ENCODE peak calls at places on chromosomes 5 and 9, in eight cellular contexts. One of them, this sample, is unnamed.
A peak's percentile ranks its signal among the peaks of the same experiment; 100 is the strongest.

GRCh38 chr9:89601856-89602562 is 2.8 kb upstream of the GADD45G start:
- DNase-seq in NCI-H69: peak; percentile 52
- DNase-seq in HTR-8/SVneo: no peak
- DNase-seq in stimulated activated CD8-positive, alpha-beta memory T cell treated with anti-CD3 and anti-CD28 coated beads, Interleukin-15, amount 100 ng/mL, for 24 hours: no peak
- DNase-seq in progenitor cell of endocrine pancreas: no peak
- DNase-seq in nucleus accumbens: no peak
- DNase-seq in thoracic aorta: no peak
- DNase-seq in frontal cortex: no peak
- DNase-seq in this sample: no peak

GRCh38 chr5:113061851-113062631 is 85.4 kb downstream of the DCP2 start:
- DNase-seq in NCI-H69: peak; percentile 98
- DNase-seq in HTR-8/SVneo: no peak
- DNase-seq in stimulated activated CD8-positive, alpha-beta memory T cell treated with anti-CD3 and anti-CD28 coated beads, Interleukin-15, amount 100 ng/mL, for 24 hours: no peak
- DNase-seq in progenitor cell of endocrine pancreas: no peak
- DNase-seq in nucleus accumbens: no peak
- DNase-seq in thoracic aorta: no peak
- DNase-seq in frontal cortex: no peak
- DNase-seq in this sample: no peak

GRCh38 chr9:131702911-131703310 is 37.0 kb downstream of the RAPGEF1 start:
- DNase-seq in NCI-H69: no peak
- DNase-seq in HTR-8/SVneo: no peak
- DNase-seq in stimulated activated CD8-positive, alpha-beta memory T cell treated with anti-CD3 and anti-CD28 coated beads, Interleukin-15, amount 100 ng/mL, for 24 hours: no peak
- DNase-seq in progenitor cell of endocrine pancreas: no peak
- DNase-seq in nucleus accumbens: no peak
- DNase-seq in thoracic aorta: no peak
- DNase-seq in frontal cortex: no peak
- DNase-seq in this sample: no peak

GRCh38 chr9:92294297-92294676 is 790 bp upstream of the IARS1 start:
- DNase-seq in NCI-H69: peak; percentile 53
- DNase-seq in HTR-8/SVneo: no peak
- DNase-seq in stimulated activated CD8-positive, alpha-beta memory T cell treated with anti-CD3 and anti-CD28 coated beads, Interleukin-15, amount 100 ng/mL, for 24 hours: no peak
- DNase-seq in progenitor cell of endocrine pancreas: no peak
- DNase-seq in nucleus accumbens: no peak
- DNase-seq in thoracic aorta: no peak
- DNase-seq in frontal cortex: no peak
- DNase-seq in this sample: peak; percentile 72

GRCh38 chr5:178413992-178414391 is 176.2 kb downstream of the COL23A1 start:
- DNase-seq in NCI-H69: no peak
- DNase-seq in HTR-8/SVneo: no peak
- DNase-seq in stimulated activated CD8-positive, alpha-beta memory T cell treated with anti-CD3 and anti-CD28 coated beads, Interleukin-15, amount 100 ng/mL, for 24 hours: no peak
- DNase-seq in progenitor cell of endocrine pancreas: no peak
- DNase-seq in nucleus accumbens: no peak
- DNase-seq in thoracic aorta: no peak
- DNase-seq in frontal cortex: no peak
- DNase-seq in this sample: peak; percentile 37

GRCh38 chr5:174383196-174384178 is 338.0 kb downstream of the NSG2 start:
- DNase-seq in NCI-H69: peak; percentile 80
- DNase-seq in HTR-8/SVneo: no peak
- DNase-seq in stimulated activated CD8-positive, alpha-beta memory T cell treated with anti-CD3 and anti-CD28 coated beads, Interleukin-15, amount 100 ng/mL, for 24 hours: no peak
- DNase-seq in progenitor cell of endocrine pancreas: no peak
- DNase-seq in nucleus accumbens: no peak
- DNase-seq in thoracic aorta: no peak
- DNase-seq in frontal cortex: no peak
- DNase-seq in this sample: no peak

GRCh38 chr5:154466147-154466546 is 11.9 kb downstream of the HAND1 start:
- DNase-seq in NCI-H69: no peak
- DNase-seq in HTR-8/SVneo: no peak
- DNase-seq in stimulated activated CD8-positive, alpha-beta memory T cell treated with anti-CD3 and anti-CD28 coated beads, Interleukin-15, amount 100 ng/mL, for 24 hours: no peak
- DNase-seq in progenitor cell of endocrine pancreas: no peak
- DNase-seq in nucleus accumbens: no peak
- DNase-seq in thoracic aorta: no peak
- DNase-seq in frontal cortex: no peak
- DNase-seq in this sample: no peak

GRCh38 chr9:68560131-68560844 is 19.6 kb upstream of the TMEM252 start:
- DNase-seq in NCI-H69: peak; percentile 49
- DNase-seq in HTR-8/SVneo: no peak
- DNase-seq in stimulated activated CD8-positive, alpha-beta memory T cell treated with anti-CD3 and anti-CD28 coated beads, Interleukin-15, amount 100 ng/mL, for 24 hours: peak; percentile 8
- DNase-seq in progenitor cell of endocrine pancreas: no peak
- DNase-seq in nucleus accumbens: no peak
- DNase-seq in thoracic aorta: peak; percentile 15
- DNase-seq in frontal cortex: no peak
- DNase-seq in this sample: peak; percentile 57

GRCh38 chr5:175216991-175217390 is 227.0 kb downstream of the DRD1 start:
- DNase-seq in NCI-H69: no peak
- DNase-seq in HTR-8/SVneo: no peak
- DNase-seq in stimulated activated CD8-positive, alpha-beta memory T cell treated with anti-CD3 and anti-CD28 coated beads, Interleukin-15, amount 100 ng/mL, for 24 hours: no peak
- DNase-seq in progenitor cell of endocrine pancreas: no peak
- DNase-seq in nucleus accumbens: no peak
- DNase-seq in thoracic aorta: peak; percentile 57
- DNase-seq in frontal cortex: no peak
- DNase-seq in this sample: no peak

GRCh38 chr5:113205807-113206206 is 229.0 kb downstream of the TSSK1B start:
- DNase-seq in NCI-H69: peak; percentile 57
- DNase-seq in HTR-8/SVneo: no peak
- DNase-seq in stimulated activated CD8-positive, alpha-beta memory T cell treated with anti-CD3 and anti-CD28 coated beads, Interleukin-15, amount 100 ng/mL, for 24 hours: no peak
- DNase-seq in progenitor cell of endocrine pancreas: no peak
- DNase-seq in nucleus accumbens: peak; percentile 14
- DNase-seq in thoracic aorta: no peak
- DNase-seq in frontal cortex: no peak
- DNase-seq in this sample: no peak

GRCh38 chr5:179294891-179295777 is 50.1 kb downstream of the ADAMTS2 start:
- DNase-seq in NCI-H69: no peak
- DNase-seq in HTR-8/SVneo: no peak
- DNase-seq in stimulated activated CD8-positive, alpha-beta memory T cell treated with anti-CD3 and anti-CD28 coated beads, Interleukin-15, amount 100 ng/mL, for 24 hours: no peak
- DNase-seq in progenitor cell of endocrine pancreas: no peak
- DNase-seq in nucleus accumbens: no peak
- DNase-seq in thoracic aorta: no peak
- DNase-seq in frontal cortex: no peak
- DNase-seq in this sample: no peak

GRCh38 chr9:99368341-99369326 is 146.6 kb downstream of the SEC61B start:
- DNase-seq in NCI-H69: peak; percentile 79
- DNase-seq in HTR-8/SVneo: no peak
- DNase-seq in stimulated activated CD8-positive, alpha-beta memory T cell treated with anti-CD3 and anti-CD28 coated beads, Interleukin-15, amount 100 ng/mL, for 24 hours: no peak
- DNase-seq in progenitor cell of endocrine pancreas: no peak
- DNase-seq in nucleus accumbens: peak; percentile 10
- DNase-seq in thoracic aorta: peak; percentile 36
- DNase-seq in frontal cortex: peak; percentile 14
- DNase-seq in this sample: peak; percentile 81

GRCh38 chr5:132258102-132259060 is 885 bp downstream of the PDLIM4 start:
- DNase-seq in NCI-H69: no peak
- DNase-seq in HTR-8/SVneo: no peak
- DNase-seq in stimulated activated CD8-positive, alpha-beta memory T cell treated with anti-CD3 and anti-CD28 coated beads, Interleukin-15, amount 100 ng/mL, for 24 hours: no peak
- DNase-seq in progenitor cell of endocrine pancreas: no peak
- DNase-seq in nucleus accumbens: no peak
- DNase-seq in thoracic aorta: no peak
- DNase-seq in frontal cortex: no peak
- DNase-seq in this sample: peak; percentile 62

GRCh38 chr5:11903121-11903613 is 1.1 kb downstream of the CTNND2 start:
- DNase-seq in NCI-H69: peak; percentile 39
- DNase-seq in HTR-8/SVneo: peak; percentile 12
- DNase-seq in stimulated activated CD8-positive, alpha-beta memory T cell treated with anti-CD3 and anti-CD28 coated beads, Interleukin-15, amount 100 ng/mL, for 24 hours: no peak
- DNase-seq in progenitor cell of endocrine pancreas: no peak
- DNase-seq in nucleus accumbens: no peak
- DNase-seq in thoracic aorta: no peak
- DNase-seq in frontal cortex: peak; percentile 24
- DNase-seq in this sample: peak; percentile 59

GRCh38 chr5:61171479-61171878 is 9.2 kb upstream of the SMIM15 start:
- DNase-seq in NCI-H69: no peak
- DNase-seq in HTR-8/SVneo: no peak
- DNase-seq in stimulated activated CD8-positive, alpha-beta memory T cell treated with anti-CD3 and anti-CD28 coated beads, Interleukin-15, amount 100 ng/mL, for 24 hours: no peak
- DNase-seq in progenitor cell of endocrine pancreas: no peak
- DNase-seq in nucleus accumbens: no peak
- DNase-seq in thoracic aorta: no peak
- DNase-seq in frontal cortex: no peak
- DNase-seq in this sample: no peak

GRCh38 chr5:181140766-181141165 is 6.6 kb upstream of the OR2V2 start:
- DNase-seq in NCI-H69: no peak
- DNase-seq in HTR-8/SVneo: no peak
- DNase-seq in stimulated activated CD8-positive, alpha-beta memory T cell treated with anti-CD3 and anti-CD28 coated beads, Interleukin-15, amount 100 ng/mL, for 24 hours: no peak
- DNase-seq in progenitor cell of endocrine pancreas: no peak
- DNase-seq in nucleus accumbens: no peak
- DNase-seq in thoracic aorta: no peak
- DNase-seq in frontal cortex: no peak
- DNase-seq in this sample: no peak

GRCh38 chr9:127545196-127546124 is 66.6 kb upstream of the STXBP1 start:
- DNase-seq in NCI-H69: peak; percentile 96
- DNase-seq in HTR-8/SVneo: no peak
- DNase-seq in stimulated activated CD8-positive, alpha-beta memory T cell treated with anti-CD3 and anti-CD28 coated beads, Interleukin-15, amount 100 ng/mL, for 24 hours: no peak
- DNase-seq in progenitor cell of endocrine pancreas: peak; percentile 64
- DNase-seq in nucleus accumbens: peak; percentile 59
- DNase-seq in thoracic aorta: no peak
- DNase-seq in frontal cortex: peak; percentile 72
- DNase-seq in this sample: peak; percentile 88

GRCh38 chr9:37944671-37945481 is 40.9 kb upstream of the SLC25A51 start:
- DNase-seq in NCI-H69: no peak
- DNase-seq in HTR-8/SVneo: peak; percentile 48
- DNase-seq in stimulated activated CD8-positive, alpha-beta memory T cell treated with anti-CD3 and anti-CD28 coated beads, Interleukin-15, amount 100 ng/mL, for 24 hours: no peak
- DNase-seq in progenitor cell of endocrine pancreas: no peak
- DNase-seq in nucleus accumbens: no peak
- DNase-seq in thoracic aorta: no peak
- DNase-seq in frontal cortex: no peak
- DNase-seq in this sample: no peak

GRCh38 chr5:89484962-89485361 is 602.0 kb upstream of the MEF2C start:
- DNase-seq in NCI-H69: no peak
- DNase-seq in HTR-8/SVneo: no peak
- DNase-seq in stimulated activated CD8-positive, alpha-beta memory T cell treated with anti-CD3 and anti-CD28 coated beads, Interleukin-15, amount 100 ng/mL, for 24 hours: no peak
- DNase-seq in progenitor cell of endocrine pancreas: no peak
- DNase-seq in nucleus accumbens: no peak
- DNase-seq in thoracic aorta: no peak
- DNase-seq in frontal cortex: no peak
- DNase-seq in this sample: no peak

GRCh38 chr5:138784590-138784989 is 31.4 kb downstream of the CTNNA1 start:
- DNase-seq in NCI-H69: no peak
- DNase-seq in HTR-8/SVneo: no peak
- DNase-seq in stimulated activated CD8-positive, alpha-beta memory T cell treated with anti-CD3 and anti-CD28 coated beads, Interleukin-15, amount 100 ng/mL, for 24 hours: no peak
- DNase-seq in progenitor cell of endocrine pancreas: no peak
- DNase-seq in nucleus accumbens: no peak
- DNase-seq in thoracic aorta: no peak
- DNase-seq in frontal cortex: no peak
- DNase-seq in this sample: no peak

GRCh38 chr5:175444905-175445456 is 999 bp upstream of the DRD1 start:
- DNase-seq in NCI-H69: no peak
- DNase-seq in HTR-8/SVneo: no peak
- DNase-seq in stimulated activated CD8-positive, alpha-beta memory T cell treated with anti-CD3 and anti-CD28 coated beads, Interleukin-15, amount 100 ng/mL, for 24 hours: no peak
- DNase-seq in progenitor cell of endocrine pancreas: no peak
- DNase-seq in nucleus accumbens: no peak
- DNase-seq in thoracic aorta: no peak
- DNase-seq in frontal cortex: no peak
- DNase-seq in this sample: peak; percentile 14

GRCh38 chr9:77712533-77713130 is 64.5 kb upstream of the GNA14 start:
- DNase-seq in NCI-H69: no peak
- DNase-seq in HTR-8/SVneo: peak; percentile 60
- DNase-seq in stimulated activated CD8-positive, alpha-beta memory T cell treated with anti-CD3 and anti-CD28 coated beads, Interleukin-15, amount 100 ng/mL, for 24 hours: no peak
- DNase-seq in progenitor cell of endocrine pancreas: no peak
- DNase-seq in nucleus accumbens: no peak
- DNase-seq in thoracic aorta: no peak
- DNase-seq in frontal cortex: no peak
- DNase-seq in this sample: no peak

GRCh38 chr5:171272996-171273970 is 35.8 kb upstream of the TLX3 start:
- DNase-seq in NCI-H69: peak; percentile 83
- DNase-seq in HTR-8/SVneo: no peak
- DNase-seq in stimulated activated CD8-positive, alpha-beta memory T cell treated with anti-CD3 and anti-CD28 coated beads, Interleukin-15, amount 100 ng/mL, for 24 hours: no peak
- DNase-seq in progenitor cell of endocrine pancreas: no peak
- DNase-seq in nucleus accumbens: no peak
- DNase-seq in thoracic aorta: no peak
- DNase-seq in frontal cortex: no peak
- DNase-seq in this sample: peak; percentile 54

GRCh38 chr5:166074839-166075481 is 2216.5 kb upstream of the WWC1 start:
- DNase-seq in NCI-H69: peak; percentile 27
- DNase-seq in HTR-8/SVneo: no peak
- DNase-seq in stimulated activated CD8-positive, alpha-beta memory T cell treated with anti-CD3 and anti-CD28 coated beads, Interleukin-15, amount 100 ng/mL, for 24 hours: no peak
- DNase-seq in progenitor cell of endocrine pancreas: no peak
- DNase-seq in nucleus accumbens: no peak
- DNase-seq in thoracic aorta: no peak
- DNase-seq in frontal cortex: no peak
- DNase-seq in this sample: no peak

GRCh38 chr9:121885345-121885901 is 207.7 kb downstream of the TTLL11 start:
- DNase-seq in NCI-H69: no peak
- DNase-seq in HTR-8/SVneo: no peak
- DNase-seq in stimulated activated CD8-positive, alpha-beta memory T cell treated with anti-CD3 and anti-CD28 coated beads, Interleukin-15, amount 100 ng/mL, for 24 hours: no peak
- DNase-seq in progenitor cell of endocrine pancreas: no peak
- DNase-seq in nucleus accumbens: no peak
- DNase-seq in thoracic aorta: no peak
- DNase-seq in frontal cortex: no peak
- DNase-seq in this sample: no peak

GRCh38 chr5:139151902-139152301 is 46.3 kb downstream of the SIL1 start:
- DNase-seq in NCI-H69: no peak
- DNase-seq in HTR-8/SVneo: no peak
- DNase-seq in stimulated activated CD8-positive, alpha-beta memory T cell treated with anti-CD3 and anti-CD28 coated beads, Interleukin-15, amount 100 ng/mL, for 24 hours: no peak
- DNase-seq in progenitor cell of endocrine pancreas: no peak
- DNase-seq in nucleus accumbens: no peak
- DNase-seq in thoracic aorta: no peak
- DNase-seq in frontal cortex: no peak
- DNase-seq in this sample: peak; percentile 30

This sample was measured in left kidney.